ENCODE peak calls at places on chromosomes 11 and 22, in four cellular contexts. One of them, this sample, is unnamed.

GRCh38 chr11:110196241-110196754 is 100.1 kb downstream of the RDX start:
- DNase-seq in HepG2: peak
- DNase-seq in K562: no peak
- DNase-seq in H1: no peak
- DNase-seq in this sample: peak

GRCh38 chr22:46067159-46068111 is 82.9 kb upstream of the PPARA start:
- DNase-seq in HepG2: no peak
- DNase-seq in K562: no peak
- DNase-seq in H1: no peak
- DNase-seq in this sample: no peak

GRCh38 chr11:18705651-18706281 is 7.2 kb downstream of the TMEM86A start:
- DNase-seq in H1: no peak
- DNase-seq in K562: no peak
- DNase-seq in HepG2: no peak
- DNase-seq in this sample: no peak

GRCh38 chr11:119518746-119519382 is 95.9 kb upstream of the THY1 start:
- DNase-seq in HepG2: no peak
- DNase-seq in K562: peak
- DNase-seq in H1: peak
- DNase-seq in this sample: no peak

GRCh38 chr11:360326-361280 is 8.7 kb upstream of the B4GALNT4 start:
- DNase-seq in K562: no peak
- DNase-seq in H1: no peak
- DNase-seq in HepG2: no peak
- DNase-seq in this sample: no peak

GRCh38 chr11:36425593-36426206 is 84.4 kb downstream of the TRAF6 start:
- DNase-seq in H1: no peak
- DNase-seq in HepG2: no peak
- DNase-seq in K562: no peak
- DNase-seq in this sample: no peak

GRCh38 chr11:36498721-36499120 is 11.4 kb downstream of the TRAF6 start:
- DNase-seq in H1: no peak
- DNase-seq in HepG2: no peak
- DNase-seq in K562: no peak
- DNase-seq in this sample: no peak

GRCh38 chr22:37282385-37282677 is at the start of gene CYTH4:
- DNase-seq in HepG2: no peak
- DNase-seq in H1: no peak
- DNase-seq in K562: no peak
- DNase-seq in this sample: no peak

GRCh38 chr11:13962562-13963168 is at the start of gene SPON1:
- DNase-seq in H1: peak
- DNase-seq in K562: no peak
- DNase-seq in HepG2: no peak
- DNase-seq in this sample: no peak

GRCh38 chr11:123544631-123545375 is 109.6 kb downstream of the SCN3B start:
- DNase-seq in HepG2: no peak
- DNase-seq in H1: no peak
- DNase-seq in K562: no peak
- DNase-seq in this sample: no peak

GRCh38 chr22:19747574-19747973 is 13.0 kb upstream of the TBX1 start:
- DNase-seq in HepG2: no peak
- DNase-seq in H1: no peak
- DNase-seq in K562: no peak
- DNase-seq in this sample: no peak

GRCh38 chr11:65791719-65792213 is 4.9 kb downstream of the OVOL1 start:
- DNase-seq in K562: no peak
- DNase-seq in H1: no peak
- DNase-seq in HepG2: no peak
- DNase-seq in this sample: no peak

GRCh38 chr11:118572075-118572913 is at the start of gene ARCN1:
- DNase-seq in K562: peak
- DNase-seq in H1: peak
- DNase-seq in HepG2: peak
- DNase-seq in this sample: peak

GRCh38 chr22:35445933-35446332 is 46.0 kb downstream of the MCM5 start:
- DNase-seq in HepG2: no peak
- DNase-seq in K562: no peak
- DNase-seq in H1: no peak
- DNase-seq in this sample: no peak

GRCh38 chr11:16604784-16605439 is 133.5 kb upstream of the C11orf58 start:
- DNase-seq in K562: peak
- DNase-seq in H1: peak
- DNase-seq in HepG2: no peak
- DNase-seq in this sample: peak

GRCh38 chr22:32951081-32951806 is 106.9 kb downstream of the SYN3 start:
- DNase-seq in K562: peak
- DNase-seq in HepG2: no peak
- DNase-seq in H1: peak
- DNase-seq in this sample: no peak

GRCh38 chr11:110130642-110131238 is 37.5 kb downstream of the ZC3H12C start:
- DNase-seq in HepG2: no peak
- DNase-seq in H1: no peak
- DNase-seq in K562: no peak
- DNase-seq in this sample: no peak

GRCh38 chr11:110177057-110177397 is 83.8 kb downstream of the ZC3H12C start:
- DNase-seq in H1: no peak
- DNase-seq in K562: no peak
- DNase-seq in HepG2: no peak
- DNase-seq in this sample: no peak

GRCh38 chr11:95100856-95101507 is 11.3 kb downstream of the ENDOD1 start:
- DNase-seq in K562: no peak
- DNase-seq in HepG2: no peak
- DNase-seq in H1: no peak
- DNase-seq in this sample: no peak

GRCh38 chr11:119691020-119691666 is 37.9 kb downstream of the NECTIN1 start:
- DNase-seq in K562: peak
- DNase-seq in H1: no peak
- DNase-seq in HepG2: no peak
- DNase-seq in this sample: no peak

GRCh38 chr11:96045622-96046456 is 121.9 kb upstream of the MTMR2 start:
- DNase-seq in H1: peak
- DNase-seq in HepG2: no peak
- DNase-seq in K562: no peak
- DNase-seq in this sample: no peak

GRCh38 chr22:29205598-29206371 is at the start of gene EMID1:
- DNase-seq in HepG2: no peak
- DNase-seq in K562: peak
- DNase-seq in H1: peak
- DNase-seq in this sample: peak

GRCh38 chr11:115518983-115519382 is 14.8 kb upstream of the CADM1 start:
- DNase-seq in HepG2: peak
- DNase-seq in K562: no peak
- DNase-seq in H1: no peak
- DNase-seq in this sample: no peak

GRCh38 chr11:100632970-100633452 is 54.1 kb upstream of the ARHGAP42 start:
- DNase-seq in HepG2: peak
- DNase-seq in K562: no peak
- DNase-seq in H1: no peak
- DNase-seq in this sample: no peak

GRCh38 chr11:106101797-106102196 is 24.3 kb downstream of the AASDHPPT start:
- DNase-seq in HepG2: no peak
- DNase-seq in H1: no peak
- DNase-seq in K562: no peak
- DNase-seq in this sample: peak

GRCh38 chr11:131977231-131977630 is 606.8 kb downstream of the NTM start:
- DNase-seq in K562: no peak
- DNase-seq in H1: no peak
- DNase-seq in HepG2: no peak
- DNase-seq in this sample: no peak

GRCh38 chr11:11844272-11844671 is 2.5 kb downstream of the USP47 start:
- DNase-seq in K562: no peak
- DNase-seq in HepG2: no peak
- DNase-seq in H1: no peak
- DNase-seq in this sample: no peak

GRCh38 chr11:12842933-12843636 is 166.0 kb upstream of the RASSF10 start:
- DNase-seq in K562: peak
- DNase-seq in H1: no peak
- DNase-seq in HepG2: no peak
- DNase-seq in this sample: peak

GRCh38 chr22:42214625-42215415 is 55.6 kb downstream of the TCF20 start:
- DNase-seq in K562: no peak
- DNase-seq in H1: no peak
- DNase-seq in HepG2: no peak
- DNase-seq in this sample: no peak

GRCh38 chr11:69442807-69443137 is 38.7 kb upstream of the LINC01488 start:
- DNase-seq in H1: no peak
- DNase-seq in HepG2: peak
- DNase-seq in K562: peak
- DNase-seq in this sample: no peak

GRCh38 chr11:57154718-57155117 is 27.0 kb upstream of the LRRC55 start:
- DNase-seq in H1: no peak
- DNase-seq in HepG2: no peak
- DNase-seq in K562: no peak
- DNase-seq in this sample: no peak

GRCh38 chr11:124123587-124123986 is 8.3 kb downstream of the VWA5A start:
- DNase-seq in HepG2: no peak
- DNase-seq in H1: no peak
- DNase-seq in K562: peak
- DNase-seq in this sample: no peak

GRCh38 chr11:83159901-83160865 is 3.3 kb downstream of the PCF11 start:
- DNase-seq in K562: no peak
- DNase-seq in HepG2: no peak
- DNase-seq in H1: no peak
- DNase-seq in this sample: no peak

GRCh38 chr11:79018371-79018849 is 422.4 kb downstream of the TENM4 start:
- DNase-seq in K562: no peak
- DNase-seq in H1: no peak
- DNase-seq in HepG2: no peak
- DNase-seq in this sample: no peak

GRCh38 chr11:111939836-111940604 is 2.9 kb downstream of the DIXDC1 start:
- DNase-seq in HepG2: no peak
- DNase-seq in K562: no peak
- DNase-seq in H1: no peak
- DNase-seq in this sample: no peak

GRCh38 chr11:104343578-104343977 is 179.6 kb upstream of the PDGFD start:
- DNase-seq in K562: no peak
- DNase-seq in H1: no peak
- DNase-seq in HepG2: no peak
- DNase-seq in this sample: peak
- TF ChIP-seq CTCF in K562: no peak
- TF ChIP-seq CTCF in H1: no peak
- TF ChIP-seq CTCF in HepG2: no peak
- TF ChIP-seq CTCF in this sample: no peak

GRCh38 chr11:70811483-70811882 is 413.2 kb downstream of the CTTN start:
- DNase-seq in HepG2: no peak
- DNase-seq in K562: no peak
- DNase-seq in H1: no peak
- DNase-seq in this sample: no peak

GRCh38 chr11:70811915-70812314 is 413.6 kb downstream of the CTTN start:
- DNase-seq in H1: no peak
- DNase-seq in K562: no peak
- DNase-seq in HepG2: no peak
- DNase-seq in this sample: no peak

GRCh38 chr11:70813651-70814050 is 415.3 kb downstream of the CTTN start:
- DNase-seq in H1: no peak
- DNase-seq in HepG2: no peak
- DNase-seq in K562: no peak
- DNase-seq in this sample: no peak

GRCh38 chr11:70810131-70810530 is 411.8 kb downstream of the CTTN start:
- DNase-seq in K562: no peak
- DNase-seq in HepG2: no peak
- DNase-seq in H1: no peak
- DNase-seq in this sample: no peak

DNA sequence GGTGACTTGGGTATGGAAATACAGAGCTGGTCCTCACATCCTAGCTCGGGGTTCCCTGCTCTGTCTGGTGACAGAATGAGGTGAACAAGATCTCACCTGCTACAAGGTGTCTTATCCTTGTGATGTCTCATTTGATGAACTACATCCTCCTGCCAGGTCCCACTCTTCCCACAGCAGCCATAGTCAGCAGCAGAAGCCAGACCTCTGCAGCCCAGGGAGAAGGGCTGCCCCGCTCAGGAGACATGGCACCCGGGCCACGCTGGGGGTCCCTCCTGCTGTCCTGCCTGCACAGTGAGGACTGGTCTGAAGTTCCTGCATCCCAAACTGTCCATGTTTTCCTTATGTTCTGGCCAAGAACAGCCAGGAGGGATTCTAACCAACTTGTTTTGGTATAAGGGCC is 414.1 kb downstream of the CTTN start:
- DNase-seq in H1: no peak
- DNase-seq in HepG2: no peak
- DNase-seq in K562: no peak
- DNase-seq in this sample: no peak
- TF ChIP-seq RNF2 in H1: no peak
- TF ChIP-seq RNF2 in HepG2: no peak
- TF ChIP-seq RNF2 in K562: no peak
- TF ChIP-seq RNF2 in this sample: no peak

GRCh38 chr11:97079244-97079643 is 689.4 kb downstream of the JRKL start:
- DNase-seq in H1: no peak
- DNase-seq in K562: no peak
- DNase-seq in HepG2: no peak
- DNase-seq in this sample: no peak
- TF ChIP-seq JUN in H1: no peak
- TF ChIP-seq JUN in K562: no peak
- TF ChIP-seq JUN in HepG2: no peak
- TF ChIP-seq JUN in this sample: no peak

GRCh38 chr22:44968736-44969135 is 41.1 kb downstream of the PHF21B start:
- DNase-seq in HepG2: no peak
- DNase-seq in H1: no peak
- DNase-seq in K562: peak
- DNase-seq in this sample: no peak
- TF ChIP-seq CTCF in HepG2: no peak
- TF ChIP-seq CTCF in H1: no peak
- TF ChIP-seq CTCF in K562: no peak
- TF ChIP-seq CTCF in this sample: no peak

DNA sequence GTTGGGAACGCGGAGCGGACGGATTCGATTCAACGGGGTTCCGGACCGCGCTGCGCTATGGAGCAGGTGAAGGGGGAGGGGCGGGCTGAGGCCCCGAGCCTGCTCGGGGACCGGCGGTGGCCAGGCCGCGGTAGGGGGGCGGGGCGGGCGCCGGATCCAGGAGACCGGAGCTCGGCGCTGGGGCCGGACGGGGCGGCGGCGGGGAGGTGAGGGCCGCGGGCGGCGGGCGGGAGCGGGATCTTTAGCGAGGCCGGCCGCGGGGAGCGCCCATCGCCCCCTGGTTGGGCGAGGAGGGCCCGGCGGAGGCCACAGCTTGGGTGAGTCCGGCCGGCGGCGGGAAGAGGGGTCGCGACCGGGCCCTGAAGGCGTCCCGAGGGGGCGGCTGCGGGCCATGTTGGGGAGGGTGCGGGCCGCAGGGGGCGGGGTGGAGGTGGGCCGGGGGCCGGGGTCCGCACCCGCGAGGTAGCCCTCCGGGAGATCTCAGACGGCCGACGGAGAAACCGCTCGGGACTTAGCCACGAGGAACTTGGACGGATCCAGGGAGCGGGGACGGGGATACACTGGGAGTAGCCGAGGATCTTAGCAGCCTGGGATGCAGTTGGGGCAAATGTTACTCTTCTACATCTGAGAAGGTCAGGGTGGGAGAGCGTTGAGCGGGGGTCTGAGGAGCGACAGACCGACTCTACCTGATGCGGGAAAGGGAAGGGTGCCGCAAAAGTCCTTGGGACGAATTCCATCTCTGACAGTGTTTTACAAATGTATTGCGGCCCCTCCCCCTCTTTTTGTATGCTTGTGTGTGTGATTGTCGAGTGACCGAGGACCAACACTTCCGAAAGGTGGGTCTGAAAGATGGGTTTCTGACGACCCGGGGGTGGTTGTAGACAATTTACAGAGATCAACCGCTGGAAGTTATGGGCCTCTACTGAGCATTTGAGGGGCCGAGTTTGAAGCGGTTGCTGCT is 514 bp downstream of the STIP1 start:
- DNase-seq in H1: no peak
- DNase-seq in K562: no peak
- DNase-seq in HepG2: no peak
- DNase-seq in this sample: no peak
- TF ChIP-seq RNF2 in H1: no peak
- TF ChIP-seq RNF2 in K562: no peak
- TF ChIP-seq RNF2 in HepG2: no peak
- TF ChIP-seq RNF2 in this sample: no peak